ENCODE peak calls at places on chromosomes 4 and X, in seven cellular contexts. One of them, this sample, is unnamed.

GRCh38 chr4:176320976-176321361 is 1.2 kb downstream of the SPCS3 start:
- DNase-seq in retinal pigment epithelial cell: no peak
- DNase-seq in lower lobe of right lung: no peak
- DNase-seq in mesothelial cell of epicardium: no peak
- DNase-seq in stomach: no peak
- DNase-seq in natural killer cell: no peak
- DNase-seq in IMR-90: no peak
- DNase-seq in this sample: no peak

GRCh38 chr4:138576684-138577083 is 334.5 kb upstream of the SLC7A11 start:
- DNase-seq in stomach: no peak
- DNase-seq in mesothelial cell of epicardium: no peak
- DNase-seq in natural killer cell: no peak
- DNase-seq in IMR-90: peak
- DNase-seq in retinal pigment epithelial cell: no peak
- DNase-seq in lower lobe of right lung: no peak
- DNase-seq in this sample: no peak

GRCh38 chrX:150074175-150074574 is 135.9 kb upstream of the EOLA2 start:
- DNase-seq in stomach: no peak
- DNase-seq in lower lobe of right lung: no peak
- DNase-seq in natural killer cell: no peak
- DNase-seq in retinal pigment epithelial cell: no peak
- DNase-seq in mesothelial cell of epicardium: no peak
- DNase-seq in IMR-90: peak
- DNase-seq in this sample: no peak

GRCh38 chr4:154743683-154744340 is at the start of gene LRAT:
- DNase-seq in retinal pigment epithelial cell: no peak
- DNase-seq in IMR-90: no peak
- DNase-seq in natural killer cell: no peak
- DNase-seq in mesothelial cell of epicardium: peak
- DNase-seq in stomach: peak
- DNase-seq in lower lobe of right lung: peak
- DNase-seq in this sample: no peak

GRCh38 chr4:3257691-3258482 is 8.9 kb downstream of the MSANTD1 start:
- DNase-seq in stomach: peak
- DNase-seq in retinal pigment epithelial cell: no peak
- DNase-seq in mesothelial cell of epicardium: peak
- DNase-seq in IMR-90: peak
- DNase-seq in natural killer cell: no peak
- DNase-seq in lower lobe of right lung: no peak
- DNase-seq in this sample: no peak

GRCh38 chr4:39178706-39179105 is 3.6 kb upstream of the WDR19 start:
- DNase-seq in lower lobe of right lung: no peak
- DNase-seq in IMR-90: peak
- DNase-seq in mesothelial cell of epicardium: no peak
- DNase-seq in retinal pigment epithelial cell: no peak
- DNase-seq in stomach: no peak
- DNase-seq in natural killer cell: no peak
- DNase-seq in this sample: no peak

GRCh38 chr4:25002679-25003078 is 28.1 kb downstream of the LGI2 start:
- DNase-seq in stomach: no peak
- DNase-seq in natural killer cell: no peak
- DNase-seq in retinal pigment epithelial cell: no peak
- DNase-seq in mesothelial cell of epicardium: no peak
- DNase-seq in IMR-90: no peak
- DNase-seq in lower lobe of right lung: no peak
- DNase-seq in this sample: no peak

GRCh38 chrX:10902001-10902400 is 209.1 kb upstream of the HCCS start:
- DNase-seq in natural killer cell: no peak
- DNase-seq in lower lobe of right lung: no peak
- DNase-seq in stomach: no peak
- DNase-seq in mesothelial cell of epicardium: no peak
- DNase-seq in IMR-90: peak
- DNase-seq in retinal pigment epithelial cell: no peak
- DNase-seq in this sample: no peak

GRCh38 chr4:76982638-76983579 is 33.4 kb downstream of the SEPTIN11 start:
- DNase-seq in stomach: no peak
- DNase-seq in mesothelial cell of epicardium: no peak
- DNase-seq in natural killer cell: no peak
- DNase-seq in lower lobe of right lung: no peak
- DNase-seq in IMR-90: peak
- DNase-seq in retinal pigment epithelial cell: no peak
- DNase-seq in this sample: no peak
- TF ChIP-seq CTCF in stomach: no peak
- TF ChIP-seq CTCF in mesothelial cell of epicardium: no peak
- TF ChIP-seq CTCF in natural killer cell: no peak
- TF ChIP-seq CTCF in lower lobe of right lung: no peak
- TF ChIP-seq CTCF in IMR-90: peak
- TF ChIP-seq CTCF in retinal pigment epithelial cell: peak
- TF ChIP-seq CTCF in this sample: no peak

DNA sequence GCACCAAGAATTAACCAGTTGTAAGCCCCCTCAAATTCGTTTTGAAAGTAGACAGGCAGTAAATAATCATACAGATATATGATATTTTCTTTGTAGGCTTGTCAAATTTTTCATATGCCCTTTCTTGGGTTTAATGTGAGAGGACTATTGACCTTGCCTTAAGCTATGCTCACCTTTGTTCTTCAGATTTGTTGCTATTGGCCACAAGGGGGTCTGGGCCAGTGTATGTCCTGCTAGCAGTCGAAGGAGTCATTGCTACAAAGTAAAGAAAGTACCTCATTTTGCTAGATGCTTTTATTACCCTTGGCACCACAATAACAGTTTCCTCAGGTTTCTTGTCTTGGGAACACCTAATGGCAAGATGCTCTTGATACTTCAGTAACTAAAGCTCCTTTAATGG is 51.7 kb downstream of the IGSF1 start:
- DNase-seq in lower lobe of right lung: no peak
- DNase-seq in IMR-90: no peak
- DNase-seq in stomach: no peak
- DNase-seq in natural killer cell: no peak
- DNase-seq in retinal pigment epithelial cell: no peak
- DNase-seq in mesothelial cell of epicardium: no peak
- DNase-seq in this sample: no peak
- TF ChIP-seq CTCF in lower lobe of right lung: no peak
- TF ChIP-seq CTCF in IMR-90: no peak
- TF ChIP-seq CTCF in stomach: no peak
- TF ChIP-seq CTCF in natural killer cell: no peak
- TF ChIP-seq CTCF in retinal pigment epithelial cell: no peak
- TF ChIP-seq CTCF in mesothelial cell of epicardium: no peak
- TF ChIP-seq CTCF in this sample: no peak

GRCh38 chr4:83771113-83771705 is 235.3 kb downstream of the GPAT3 start:
- DNase-seq in lower lobe of right lung: peak
- DNase-seq in retinal pigment epithelial cell: peak
- DNase-seq in stomach: peak
- DNase-seq in IMR-90: peak
- DNase-seq in mesothelial cell of epicardium: no peak
- DNase-seq in natural killer cell: no peak
- DNase-seq in this sample: no peak
- TF ChIP-seq CTCF in lower lobe of right lung: peak
- TF ChIP-seq CTCF in retinal pigment epithelial cell: peak
- TF ChIP-seq CTCF in stomach: peak
- TF ChIP-seq CTCF in IMR-90: peak
- TF ChIP-seq CTCF in mesothelial cell of epicardium: peak
- TF ChIP-seq CTCF in natural killer cell: no peak
- TF ChIP-seq CTCF in this sample: no peak

GRCh38 chrX:50066318-50066937 is 134.4 kb downstream of the AKAP4 start:
- DNase-seq in stomach: no peak
- DNase-seq in IMR-90: no peak
- DNase-seq in retinal pigment epithelial cell: no peak
- DNase-seq in lower lobe of right lung: no peak
- DNase-seq in mesothelial cell of epicardium: no peak
- DNase-seq in natural killer cell: no peak
- DNase-seq in this sample: no peak

GRCh38 chrX:50068293-50068568 is 132.6 kb downstream of the AKAP4 start:
- DNase-seq in stomach: no peak
- DNase-seq in retinal pigment epithelial cell: no peak
- DNase-seq in natural killer cell: no peak
- DNase-seq in IMR-90: no peak
- DNase-seq in lower lobe of right lung: no peak
- DNase-seq in mesothelial cell of epicardium: no peak
- DNase-seq in this sample: no peak

GRCh38 chrX:50071507-50071906 is 129.3 kb downstream of the AKAP4 start:
- DNase-seq in mesothelial cell of epicardium: no peak
- DNase-seq in stomach: no peak
- DNase-seq in IMR-90: no peak
- DNase-seq in natural killer cell: no peak
- DNase-seq in lower lobe of right lung: no peak
- DNase-seq in retinal pigment epithelial cell: no peak
- DNase-seq in this sample: no peak

GRCh38 chrX:50068893-50069292 is 131.9 kb downstream of the AKAP4 start:
- DNase-seq in IMR-90: no peak
- DNase-seq in retinal pigment epithelial cell: no peak
- DNase-seq in natural killer cell: no peak
- DNase-seq in stomach: no peak
- DNase-seq in lower lobe of right lung: no peak
- DNase-seq in mesothelial cell of epicardium: no peak
- DNase-seq in this sample: no peak

GRCh38 chrX:50067435-50068292 is 133.1 kb downstream of the AKAP4 start:
- DNase-seq in retinal pigment epithelial cell: peak
- DNase-seq in IMR-90: peak
- DNase-seq in stomach: no peak
- DNase-seq in lower lobe of right lung: peak
- DNase-seq in mesothelial cell of epicardium: no peak
- DNase-seq in natural killer cell: no peak
- DNase-seq in this sample: no peak
- TF ChIP-seq CTCF in retinal pigment epithelial cell: no peak
- TF ChIP-seq CTCF in IMR-90: peak
- TF ChIP-seq CTCF in stomach: no peak
- TF ChIP-seq CTCF in lower lobe of right lung: no peak
- TF ChIP-seq CTCF in mesothelial cell of epicardium: no peak
- TF ChIP-seq CTCF in natural killer cell: no peak
- TF ChIP-seq CTCF in this sample: no peak

GRCh38 chrX:86171366-86171765 is 23.1 kb downstream of the DACH2 start:
- DNase-seq in natural killer cell: no peak
- DNase-seq in lower lobe of right lung: no peak
- DNase-seq in mesothelial cell of epicardium: no peak
- DNase-seq in stomach: no peak
- DNase-seq in IMR-90: peak
- DNase-seq in retinal pigment epithelial cell: no peak
- DNase-seq in this sample: no peak
- TF ChIP-seq CTCF in natural killer cell: no peak
- TF ChIP-seq CTCF in lower lobe of right lung: peak
- TF ChIP-seq CTCF in mesothelial cell of epicardium: no peak
- TF ChIP-seq CTCF in stomach: no peak
- TF ChIP-seq CTCF in IMR-90: peak
- TF ChIP-seq CTCF in retinal pigment epithelial cell: peak
- TF ChIP-seq CTCF in this sample: no peak

DNA sequence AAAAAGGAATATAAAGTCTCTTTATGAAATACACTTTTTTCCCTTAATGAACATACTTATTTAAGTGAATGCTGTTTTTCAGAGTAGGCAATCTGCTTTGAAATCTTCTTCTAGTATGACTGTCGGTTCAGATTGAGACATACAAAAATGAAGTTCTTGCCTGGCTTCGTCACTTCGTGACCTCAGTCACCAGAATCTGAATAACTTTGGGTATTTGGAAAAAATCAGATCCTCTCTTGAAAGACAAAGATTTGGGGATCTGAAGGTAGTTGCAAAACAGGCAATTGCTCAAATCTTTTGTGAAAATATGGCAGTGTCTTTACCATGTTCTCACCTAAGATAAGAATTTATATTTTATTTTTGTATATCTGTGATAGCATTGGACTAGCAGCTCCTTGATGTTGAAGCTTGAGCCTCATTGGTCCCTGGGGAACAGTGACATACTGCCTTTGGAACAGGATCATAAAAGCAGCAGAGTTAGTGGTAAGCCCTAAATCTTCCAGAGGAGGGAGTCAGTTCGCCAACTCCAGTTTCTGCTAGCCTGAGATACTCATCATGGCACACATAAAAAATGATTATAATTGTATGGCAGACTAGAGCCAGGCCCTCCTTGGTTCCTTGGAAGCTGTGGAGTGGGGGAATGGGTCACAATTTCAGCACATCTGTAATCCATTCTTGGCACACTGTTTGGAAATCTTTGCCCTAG is 4.9 kb downstream of the ARFIP1 start:
- DNase-seq in retinal pigment epithelial cell: no peak
- DNase-seq in mesothelial cell of epicardium: no peak
- DNase-seq in stomach: no peak
- DNase-seq in natural killer cell: no peak
- DNase-seq in IMR-90: peak
- DNase-seq in lower lobe of right lung: no peak
- DNase-seq in this sample: no peak
- TF ChIP-seq CTCF in retinal pigment epithelial cell: peak
- TF ChIP-seq CTCF in mesothelial cell of epicardium: no peak
- TF ChIP-seq CTCF in stomach: no peak
- TF ChIP-seq CTCF in natural killer cell: no peak
- TF ChIP-seq CTCF in IMR-90: peak
- TF ChIP-seq CTCF in lower lobe of right lung: no peak
- TF ChIP-seq CTCF in this sample: no peak

GRCh38 chr4:161564230-161564834 is 599.5 kb downstream of the FSTL5 start:
- DNase-seq in retinal pigment epithelial cell: no peak
- DNase-seq in natural killer cell: no peak
- DNase-seq in IMR-90: peak
- DNase-seq in stomach: no peak
- DNase-seq in mesothelial cell of epicardium: no peak
- DNase-seq in lower lobe of right lung: no peak
- DNase-seq in this sample: no peak
- TF ChIP-seq CTCF in retinal pigment epithelial cell: no peak
- TF ChIP-seq CTCF in natural killer cell: no peak
- TF ChIP-seq CTCF in IMR-90: peak
- TF ChIP-seq CTCF in stomach: no peak
- TF ChIP-seq CTCF in mesothelial cell of epicardium: peak
- TF ChIP-seq CTCF in lower lobe of right lung: peak
- TF ChIP-seq CTCF in this sample: no peak

GRCh38 chr4:147843162-147843561 is 111.3 kb downstream of the ARHGAP10 start:
- DNase-seq in stomach: no peak
- DNase-seq in IMR-90: no peak
- DNase-seq in mesothelial cell of epicardium: no peak
- DNase-seq in retinal pigment epithelial cell: no peak
- DNase-seq in natural killer cell: no peak
- DNase-seq in lower lobe of right lung: no peak
- DNase-seq in this sample: no peak
- TF ChIP-seq CTCF in stomach: no peak
- TF ChIP-seq CTCF in IMR-90: no peak
- TF ChIP-seq CTCF in mesothelial cell of epicardium: no peak
- TF ChIP-seq CTCF in retinal pigment epithelial cell: peak
- TF ChIP-seq CTCF in natural killer cell: no peak
- TF ChIP-seq CTCF in lower lobe of right lung: no peak
- TF ChIP-seq CTCF in this sample: no peak

DNA sequence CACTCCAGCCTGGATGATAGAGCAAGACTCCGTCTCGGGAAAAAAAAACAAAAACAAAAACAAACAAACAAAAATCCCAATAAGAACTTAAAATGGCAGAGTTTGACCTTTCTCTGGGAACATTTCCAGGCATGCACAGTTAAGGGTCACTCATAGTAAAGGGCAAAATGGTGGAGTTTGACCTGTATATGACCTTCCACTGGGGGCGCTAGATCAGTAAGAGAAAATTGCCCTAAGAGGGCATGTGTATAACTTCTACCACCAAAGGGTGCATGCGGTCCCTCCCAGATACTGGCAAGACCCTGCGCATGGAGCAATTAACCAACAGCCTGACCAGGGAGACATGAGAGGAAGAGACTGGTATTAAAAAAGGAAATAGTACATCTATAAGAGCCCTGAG is 177.2 kb downstream of the MOSPD2 start:
- DNase-seq in natural killer cell: no peak
- DNase-seq in mesothelial cell of epicardium: no peak
- DNase-seq in lower lobe of right lung: no peak
- DNase-seq in retinal pigment epithelial cell: no peak
- DNase-seq in IMR-90: no peak
- DNase-seq in stomach: no peak
- DNase-seq in this sample: no peak
- TF ChIP-seq CTCF in natural killer cell: no peak
- TF ChIP-seq CTCF in mesothelial cell of epicardium: peak
- TF ChIP-seq CTCF in lower lobe of right lung: no peak
- TF ChIP-seq CTCF in retinal pigment epithelial cell: no peak
- TF ChIP-seq CTCF in IMR-90: no peak
- TF ChIP-seq CTCF in stomach: no peak
- TF ChIP-seq CTCF in this sample: no peak